ENCODE peak calls at places on chromosomes 1 and 21, in seven cellular contexts. One of them, this sample, is unnamed.
A peak's percentile ranks its signal among the peaks of the same experiment; 100 is the strongest.

GRCh38 chr1:190169311-190170067 is 308.2 kb downstream of the BRINP3 start:
- DNase-seq in stomach: no peak
- DNase-seq in suprapubic skin: no peak
- DNase-seq in heart left ventricle: no peak
- DNase-seq in endothelial cell of umbilical vein: peak; percentile 10
- DNase-seq in adrenal gland: no peak
- DNase-seq in uterus: no peak
- DNase-seq in this sample: no peak

GRCh38 chr1:42847111-42847580 is 733 bp downstream of the ZNF691 start:
- DNase-seq in stomach: no peak
- DNase-seq in suprapubic skin: no peak
- DNase-seq in heart left ventricle: no peak
- DNase-seq in endothelial cell of umbilical vein: no peak
- DNase-seq in adrenal gland: no peak
- DNase-seq in uterus: no peak
- DNase-seq in this sample: no peak

GRCh38 chr1:50968884-50969610 is 998 bp upstream of the CDKN2C start:
- DNase-seq in stomach: peak; percentile 56
- DNase-seq in suprapubic skin: no peak
- DNase-seq in heart left ventricle: peak; percentile 64
- DNase-seq in endothelial cell of umbilical vein: peak; percentile 57
- DNase-seq in adrenal gland: peak; percentile 53
- DNase-seq in uterus: peak; percentile 35
- DNase-seq in this sample: peak; percentile 75

GRCh38 chr1:76726251-76726650 is 141.0 kb upstream of the ST6GALNAC5 start:
- DNase-seq in stomach: no peak
- DNase-seq in suprapubic skin: no peak
- DNase-seq in heart left ventricle: no peak
- DNase-seq in endothelial cell of umbilical vein: no peak
- DNase-seq in adrenal gland: no peak
- DNase-seq in uterus: no peak
- DNase-seq in this sample: no peak

GRCh38 chr1:53128401-53128800 is 14.0 kb downstream of the SLC1A7 start:
- DNase-seq in stomach: no peak
- DNase-seq in suprapubic skin: peak; percentile 21
- DNase-seq in heart left ventricle: no peak
- DNase-seq in endothelial cell of umbilical vein: no peak
- DNase-seq in adrenal gland: no peak
- DNase-seq in uterus: no peak
- DNase-seq in this sample: peak; percentile 12

GRCh38 chr1:1489861-1490260 is 18.3 kb downstream of the ATAD3B start:
- DNase-seq in stomach: no peak
- DNase-seq in suprapubic skin: no peak
- DNase-seq in heart left ventricle: no peak
- DNase-seq in endothelial cell of umbilical vein: no peak
- DNase-seq in adrenal gland: no peak
- DNase-seq in uterus: no peak
- DNase-seq in this sample: no peak

GRCh38 chr1:44412591-44412990 is 7.5 kb downstream of the RNF220 start:
- DNase-seq in stomach: no peak
- DNase-seq in suprapubic skin: no peak
- DNase-seq in heart left ventricle: no peak
- DNase-seq in endothelial cell of umbilical vein: no peak
- DNase-seq in adrenal gland: no peak
- DNase-seq in uterus: no peak
- DNase-seq in this sample: no peak

GRCh38 chr1:240399381-240399780 is 212.6 kb downstream of the GREM2 start:
- DNase-seq in stomach: no peak
- DNase-seq in suprapubic skin: no peak
- DNase-seq in heart left ventricle: no peak
- DNase-seq in endothelial cell of umbilical vein: no peak
- DNase-seq in adrenal gland: peak; percentile 5
- DNase-seq in uterus: peak; percentile 54
- DNase-seq in this sample: no peak

GRCh38 chr1:110130113-110130591 is 17.9 kb downstream of the UBL4B start:
- DNase-seq in stomach: no peak
- DNase-seq in suprapubic skin: no peak
- DNase-seq in heart left ventricle: peak; percentile 54
- DNase-seq in endothelial cell of umbilical vein: no peak
- DNase-seq in adrenal gland: no peak
- DNase-seq in uterus: no peak
- DNase-seq in this sample: no peak

GRCh38 chr1:185681034-185681633 is 53.1 kb upstream of the HMCN1 start:
- DNase-seq in stomach: no peak
- DNase-seq in suprapubic skin: no peak
- DNase-seq in heart left ventricle: no peak
- DNase-seq in endothelial cell of umbilical vein: peak; percentile 64
- DNase-seq in adrenal gland: peak; percentile 30
- DNase-seq in uterus: no peak
- DNase-seq in this sample: no peak

GRCh38 chr1:117171900-117172501 is 38.7 kb downstream of the VTCN1 start:
- DNase-seq in stomach: peak; percentile 83
- DNase-seq in suprapubic skin: no peak
- DNase-seq in heart left ventricle: peak; percentile 28
- DNase-seq in endothelial cell of umbilical vein: no peak
- DNase-seq in adrenal gland: no peak
- DNase-seq in uterus: peak; percentile 45
- DNase-seq in this sample: peak; percentile 89

GRCh38 chr1:30912913-30913652 is 4.5 kb upstream of the SDC3 start:
- DNase-seq in stomach: peak; percentile 34
- DNase-seq in suprapubic skin: no peak
- DNase-seq in heart left ventricle: peak; percentile 80
- DNase-seq in endothelial cell of umbilical vein: no peak
- DNase-seq in adrenal gland: peak; percentile 77
- DNase-seq in uterus: peak; percentile 18
- DNase-seq in this sample: peak; percentile 68

GRCh38 chr1:64564891-64565290 is 95.0 kb downstream of the CACHD1 start:
- DNase-seq in stomach: no peak
- DNase-seq in suprapubic skin: no peak
- DNase-seq in heart left ventricle: no peak
- DNase-seq in endothelial cell of umbilical vein: no peak
- DNase-seq in adrenal gland: no peak
- DNase-seq in uterus: no peak
- DNase-seq in this sample: no peak

GRCh38 chr1:85278853-85279314 is 2.5 kb upstream of the BCL10 start:
- DNase-seq in stomach: peak; percentile 53
- DNase-seq in suprapubic skin: no peak
- DNase-seq in heart left ventricle: no peak
- DNase-seq in endothelial cell of umbilical vein: peak; percentile 93
- DNase-seq in adrenal gland: peak; percentile 84
- DNase-seq in uterus: peak; percentile 63
- DNase-seq in this sample: no peak

GRCh38 chr1:206672011-206672688 is 12.6 kb upstream of the MAPKAPK2 start:
- DNase-seq in stomach: no peak
- DNase-seq in suprapubic skin: no peak
- DNase-seq in heart left ventricle: no peak
- DNase-seq in endothelial cell of umbilical vein: no peak
- DNase-seq in adrenal gland: no peak
- DNase-seq in uterus: no peak
- DNase-seq in this sample: no peak

GRCh38 chr1:1627842-1628655 is 3.9 kb upstream of the MMP23B start:
- DNase-seq in stomach: no peak
- DNase-seq in suprapubic skin: no peak
- DNase-seq in heart left ventricle: peak; percentile 31
- DNase-seq in endothelial cell of umbilical vein: no peak
- DNase-seq in adrenal gland: no peak
- DNase-seq in uterus: no peak
- DNase-seq in this sample: peak; percentile 56

GRCh38 chr21:16910435-16911165 is 602.2 kb upstream of the CXADR start:
- DNase-seq in stomach: no peak
- DNase-seq in suprapubic skin: no peak
- DNase-seq in heart left ventricle: no peak
- DNase-seq in endothelial cell of umbilical vein: no peak
- DNase-seq in adrenal gland: no peak
- DNase-seq in uterus: no peak
- DNase-seq in this sample: no peak

GRCh38 chr1:36161656-36162531 is 5.9 kb downstream of the MAP7D1 start:
- DNase-seq in stomach: peak; percentile 51
- DNase-seq in suprapubic skin: no peak
- DNase-seq in heart left ventricle: no peak
- DNase-seq in endothelial cell of umbilical vein: peak; percentile 31
- DNase-seq in adrenal gland: no peak
- DNase-seq in uterus: no peak
- DNase-seq in this sample: no peak

GRCh38 chr1:238892612-238893011 is 493.8 kb upstream of the CHRM3 start:
- DNase-seq in stomach: no peak
- DNase-seq in suprapubic skin: no peak
- DNase-seq in heart left ventricle: no peak
- DNase-seq in endothelial cell of umbilical vein: no peak
- DNase-seq in adrenal gland: no peak
- DNase-seq in uterus: no peak
- DNase-seq in this sample: no peak

GRCh38 chr1:107538502-107538901 is 397.7 kb downstream of the NTNG1 start:
- DNase-seq in stomach: no peak
- DNase-seq in suprapubic skin: no peak
- DNase-seq in heart left ventricle: no peak
- DNase-seq in endothelial cell of umbilical vein: no peak
- DNase-seq in adrenal gland: no peak
- DNase-seq in uterus: no peak
- DNase-seq in this sample: no peak

GRCh38 chr21:17583898-17584297 is 28.8 kb downstream of the BTG3 start:
- DNase-seq in stomach: no peak
- DNase-seq in suprapubic skin: no peak
- DNase-seq in heart left ventricle: no peak
- DNase-seq in endothelial cell of umbilical vein: no peak
- DNase-seq in adrenal gland: no peak
- DNase-seq in uterus: no peak
- DNase-seq in this sample: no peak

GRCh38 chr1:59136541-59137335 is 160.2 kb upstream of the FGGY start:
- DNase-seq in stomach: no peak
- DNase-seq in suprapubic skin: no peak
- DNase-seq in heart left ventricle: no peak
- DNase-seq in endothelial cell of umbilical vein: no peak
- DNase-seq in adrenal gland: no peak
- DNase-seq in uterus: no peak
- DNase-seq in this sample: peak; percentile 61

GRCh38 chr1:15848143-15848928 is 829 bp downstream of the SPEN start:
- DNase-seq in stomach: peak; percentile 45
- DNase-seq in suprapubic skin: peak; percentile 80
- DNase-seq in heart left ventricle: peak; percentile 56
- DNase-seq in endothelial cell of umbilical vein: peak; percentile 52
- DNase-seq in adrenal gland: peak; percentile 49
- DNase-seq in uterus: peak; percentile 38
- DNase-seq in this sample: peak; percentile 62

GRCh38 chr1:15849775-15850449 is 2.4 kb downstream of the SPEN start:
- DNase-seq in stomach: peak; percentile 29
- DNase-seq in suprapubic skin: no peak
- DNase-seq in heart left ventricle: peak; percentile 50
- DNase-seq in endothelial cell of umbilical vein: peak; percentile 78
- DNase-seq in adrenal gland: peak; percentile 51
- DNase-seq in uterus: peak; percentile 63
- DNase-seq in this sample: no peak

GRCh38 chr1:15847100-15847892 is at the start of gene SPEN:
- DNase-seq in stomach: peak; percentile 99
- DNase-seq in suprapubic skin: peak; percentile 97
- DNase-seq in heart left ventricle: peak; percentile 99
- DNase-seq in endothelial cell of umbilical vein: peak; percentile 97
- DNase-seq in adrenal gland: peak; percentile 98
- DNase-seq in uterus: peak; percentile 96
- DNase-seq in this sample: peak; percentile 99

GRCh38 chr1:15848929-15849774 is 1.6 kb downstream of the SPEN start:
- DNase-seq in stomach: peak; percentile 86
- DNase-seq in suprapubic skin: peak; percentile 92
- DNase-seq in heart left ventricle: peak; percentile 89
- DNase-seq in endothelial cell of umbilical vein: peak; percentile 94
- DNase-seq in adrenal gland: peak; percentile 89
- DNase-seq in uterus: peak; percentile 80
- DNase-seq in this sample: peak; percentile 87

GRCh38 chr1:15847893-15848142 is 311 bp downstream of the SPEN start:
- DNase-seq in stomach: no peak
- DNase-seq in suprapubic skin: no peak
- DNase-seq in heart left ventricle: no peak
- DNase-seq in endothelial cell of umbilical vein: no peak
- DNase-seq in adrenal gland: no peak
- DNase-seq in uterus: no peak
- DNase-seq in this sample: no peak
- TF ChIP-seq POLR2A in stomach: no peak
- TF ChIP-seq POLR2A in suprapubic skin: no peak
- TF ChIP-seq POLR2A in heart left ventricle: no peak
- TF ChIP-seq POLR2A in endothelial cell of umbilical vein: no peak
- TF ChIP-seq POLR2A in adrenal gland: peak; percentile 32
- TF ChIP-seq POLR2A in uterus: no peak
- TF ChIP-seq POLR2A in this sample: no peak

GRCh38 chr21:44083631-44084291 is 23.4 kb upstream of the PWP2 start:
- DNase-seq in stomach: peak; percentile 53
- DNase-seq in suprapubic skin: peak; percentile 38
- DNase-seq in heart left ventricle: no peak
- DNase-seq in endothelial cell of umbilical vein: peak; percentile 85
- DNase-seq in adrenal gland: no peak
- DNase-seq in uterus: no peak
- DNase-seq in this sample: no peak
- H3K4me1 ChIP-seq in stomach: peaks cover 39% of the 10 kb centered on the region
- H3K4me1 ChIP-seq in suprapubic skin: peaks cover 19% of the 10 kb centered on the region
- H3K4me1 ChIP-seq in heart left ventricle: peaks cover 63% of the 10 kb centered on the region
- H3K4me1 ChIP-seq in endothelial cell of umbilical vein: peaks cover 36% of the 10 kb centered on the region
- H3K4me1 ChIP-seq in adrenal gland: peaks cover 24% of the 10 kb centered on the region
- H3K4me1 ChIP-seq in uterus: no peaks in the 10 kb centered on the region
- H3K4me1 ChIP-seq in this sample: no peaks in the 10 kb centered on the region

GRCh38 chr1:183022202-183023145 is 746 bp upstream of the LAMC1 start:
- DNase-seq in stomach: peak; percentile 82
- DNase-seq in suprapubic skin: peak; percentile 91
- DNase-seq in heart left ventricle: peak; percentile 92
- DNase-seq in endothelial cell of umbilical vein: peak; percentile 99
- DNase-seq in adrenal gland: peak; percentile 93
- DNase-seq in uterus: peak; percentile 95
- DNase-seq in this sample: peak; percentile 81
- TF ChIP-seq POLR2A in stomach: peak; percentile 7
- TF ChIP-seq POLR2A in suprapubic skin: no peak
- TF ChIP-seq POLR2A in heart left ventricle: peak; percentile 45
- TF ChIP-seq POLR2A in endothelial cell of umbilical vein: peak; percentile 74
- TF ChIP-seq POLR2A in adrenal gland: peak; percentile 42
- TF ChIP-seq POLR2A in uterus: peak; percentile 64
- TF ChIP-seq POLR2A in this sample: peak; percentile 84

GRCh38 chr1:226714148-226714547 is 24.9 kb downstream of the ITPKB start:
- DNase-seq in stomach: no peak
- DNase-seq in suprapubic skin: no peak
- DNase-seq in heart left ventricle: no peak
- DNase-seq in endothelial cell of umbilical vein: no peak
- DNase-seq in adrenal gland: no peak
- DNase-seq in uterus: no peak
- DNase-seq in this sample: no peak

GRCh38 chr1:226711976-226712778 is 26.9 kb downstream of the ITPKB start:
- DNase-seq in stomach: no peak
- DNase-seq in suprapubic skin: no peak
- DNase-seq in heart left ventricle: no peak
- DNase-seq in endothelial cell of umbilical vein: no peak
- DNase-seq in adrenal gland: no peak
- DNase-seq in uterus: no peak
- DNase-seq in this sample: no peak

GRCh38 chr1:226709942-226710341 is 29.1 kb downstream of the ITPKB start:
- DNase-seq in stomach: no peak
- DNase-seq in suprapubic skin: no peak
- DNase-seq in heart left ventricle: no peak
- DNase-seq in endothelial cell of umbilical vein: no peak
- DNase-seq in adrenal gland: no peak
- DNase-seq in uterus: no peak
- DNase-seq in this sample: no peak

GRCh38 chr1:226710501-226710900 is 28.6 kb downstream of the ITPKB start:
- DNase-seq in stomach: no peak
- DNase-seq in suprapubic skin: no peak
- DNase-seq in heart left ventricle: no peak
- DNase-seq in endothelial cell of umbilical vein: no peak
- DNase-seq in adrenal gland: no peak
- DNase-seq in uterus: no peak
- DNase-seq in this sample: no peak

GRCh38 chr1:226712779-226713420 is 26.2 kb downstream of the ITPKB start:
- DNase-seq in stomach: no peak
- DNase-seq in suprapubic skin: no peak
- DNase-seq in heart left ventricle: no peak
- DNase-seq in endothelial cell of umbilical vein: no peak
- DNase-seq in adrenal gland: no peak
- DNase-seq in uterus: no peak
- DNase-seq in this sample: no peak
- H3K4me1 ChIP-seq in stomach: peaks cover 42% of the 10 kb centered on the region
- H3K4me1 ChIP-seq in suprapubic skin: peaks cover 58% of the 10 kb centered on the region
- H3K4me1 ChIP-seq in heart left ventricle: peaks cover 76% of the 10 kb centered on the region
- H3K4me1 ChIP-seq in endothelial cell of umbilical vein: peaks cover 20% of the 10 kb centered on the region
- H3K4me1 ChIP-seq in adrenal gland: peaks cover 9% of the 10 kb centered on the region
- H3K4me1 ChIP-seq in uterus: peaks cover 3% of the 10 kb centered on the region
- H3K4me1 ChIP-seq in this sample: peaks cover 3% of the 10 kb centered on the region

This sample was measured in right lobe of liver.